ENCODE peak calls at places on chromosomes 16 and 17, in nine cellular contexts. P is fibroblast of villous mesenchyme, E is heart right ventricle, C is lower leg skin, G is HL-60, Y is IMR-90, J is A549, V is tibial nerve, Q is cardiac muscle cell. U is an unnamed sample.

GRCh38 chr16:49528035-49528434 is 154.4 kb downstream of the C16orf78 start:
- DNase-seq in P (no peak), E (no peak), C (no peak), G (no peak), Y (no peak), J (no peak), V (no peak), Q (peak), U (no peak)

GRCh38 chr17:19718613-19719364 is 2.4 kb upstream of the SLC47A2 start:
- DNase-seq in P (no peak), E (no peak), C (no peak), G (no peak), Y (no peak), J (no peak), V (no peak), Q (no peak), U (no peak)

GRCh38 chr16:85718682-85719081 is 29.9 kb upstream of the GINS2 start:
- DNase-seq in P (no peak), E (no peak), C (no peak), G (no peak), Y (no peak), J (peak), V (no peak), Q (peak), U (no peak)

GRCh38 chr16:3089717-3090592 is 9.1 kb downstream of the ZSCAN10 start:
- DNase-seq in P (no peak), E (no peak), C (no peak), G (no peak), Y (no peak), J (no peak), V (no peak), Q (no peak), U (no peak)

GRCh38 chr16:886802-887731 is 83.7 kb downstream of the LMF1 start:
- DNase-seq in P (no peak), E (no peak), C (no peak), G (no peak), Y (no peak), J (no peak), V (no peak), Q (peak), U (no peak)

GRCh38 chr16:85641776-85642176 is 28.7 kb downstream of the GSE1 start:
- DNase-seq in P (no peak), E (peak), C (no peak), G (no peak), Y (no peak), J (no peak), V (no peak), Q (no peak), U (no peak)

GRCh38 chr16:130533-131173 is 7.8 kb downstream of the NPRL3 start:
- DNase-seq in P (no peak), E (no peak), C (no peak), G (no peak), Y (no peak), J (no peak), V (no peak), Q (no peak), U (no peak)

GRCh38 chr16:81560979-81561657 is 116.5 kb downstream of the CMIP start:
- DNase-seq in P (peak), E (no peak), C (no peak), G (no peak), Y (peak), J (no peak), V (no peak), Q (no peak), U (no peak)

GRCh38 chr16:86134802-86135461 is 236.0 kb downstream of the IRF8 start:
- DNase-seq in P (peak), E (no peak), C (no peak), G (no peak), Y (peak), J (no peak), V (no peak), Q (peak), U (no peak)

GRCh38 chr17:27239046-27239445 is 54.9 kb upstream of the WSB1 start:
- DNase-seq in P (no peak), E (no peak), C (no peak), G (no peak), Y (no peak), J (no peak), V (no peak), Q (no peak), U (no peak)

GRCh38 chr17:6545291-6545690 is 11.1 kb downstream of the PITPNM3 start:
- DNase-seq in P (no peak), E (no peak), C (no peak), G (no peak), Y (no peak), J (no peak), V (no peak), Q (no peak), U (no peak)

GRCh38 chr17:68661265-68662036 is 60.3 kb upstream of the FAM20A start:
- DNase-seq in P (no peak), E (no peak), C (no peak), G (no peak), Y (no peak), J (no peak), V (no peak), Q (no peak), U (no peak)

GRCh38 chr16:76483510-76483909 is 206.3 kb downstream of the CNTNAP4 start:
- DNase-seq in P (no peak), E (no peak), C (no peak), G (no peak), Y (no peak), J (no peak), V (no peak), Q (no peak), U (no peak)

GRCh38 chr17:82238562-82239201 is 9.8 kb downstream of the SLC16A3 start:
- DNase-seq in P (peak), E (peak), C (peak), G (peak), Y (peak), J (no peak), V (peak), Q (no peak), U (no peak)

GRCh38 chr16:20901441-20902112 is 1.0 kb downstream of the LYRM1 start:
- DNase-seq in P (peak), E (peak), C (peak), G (no peak), Y (peak), J (peak), V (peak), Q (peak), U (no peak)

GRCh38 chr17:65559483-65559801 is 2.0 kb downstream of the AXIN2 start:
- DNase-seq in P (no peak), E (no peak), C (no peak), G (no peak), Y (no peak), J (no peak), V (no peak), Q (no peak), U (no peak)

GRCh38 chr17:53058031-53058430 is 764.7 kb upstream of the KIF2B start:
- DNase-seq in P (no peak), E (no peak), C (no peak), G (no peak), Y (no peak), J (no peak), V (no peak), Q (no peak), U (no peak)

GRCh38 chr17:12118617-12119016 is 97.9 kb downstream of the MAP2K4 start:
- DNase-seq in P (no peak), E (no peak), C (no peak), G (no peak), Y (peak), J (no peak), V (no peak), Q (no peak), U (no peak)

GRCh38 chr16:60811657-60812056 is 1224.6 kb downstream of the CDH8 start:
- DNase-seq in P (no peak), E (no peak), C (no peak), G (no peak), Y (no peak), J (no peak), V (no peak), Q (no peak), U (no peak)

GRCh38 chr17:64504769-64505319 is 1.2 kb downstream of the DDX5 start:
- DNase-seq in P (peak), E (peak), C (no peak), G (peak), Y (peak), J (no peak), V (no peak), Q (no peak), U (no peak)

GRCh38 chr17:50677851-50678375 is 29.8 kb downstream of the ANKRD40 start:
- DNase-seq in P (no peak), E (no peak), C (no peak), G (no peak), Y (no peak), J (no peak), V (no peak), Q (no peak), U (no peak)

GRCh38 chr17:48520631-48521045 is 10.2 kb downstream of the HOXB1 start:
- DNase-seq in P (no peak), E (no peak), C (no peak), G (no peak), Y (peak), J (no peak), V (no peak), Q (no peak), U (no peak)

GRCh38 chr16:26348095-26348494 is 656.3 kb downstream of the HS3ST4 start:
- DNase-seq in P (no peak), E (no peak), C (no peak), G (no peak), Y (no peak), J (no peak), V (no peak), Q (no peak), U (no peak)

GRCh38 chr16:77002644-77003043 is 188.3 kb upstream of the MON1B start:
- DNase-seq in P (no peak), E (no peak), C (no peak), G (no peak), Y (no peak), J (no peak), V (no peak), Q (no peak), U (no peak)

GRCh38 chr17:1446201-1446600 is 9.8 kb downstream of the CRK start:
- DNase-seq in P (no peak), E (no peak), C (no peak), G (no peak), Y (no peak), J (no peak), V (no peak), Q (no peak), U (no peak)

GRCh38 chr17:56699186-56699895 is 105.8 kb downstream of the NOG start:
- DNase-seq in P (peak), E (peak), C (peak), G (no peak), Y (peak), J (peak), V (no peak), Q (peak), U (peak)

GRCh38 chr17:81422776-81423697 is 27.8 kb downstream of the BAHCC1 start:
- DNase-seq in P (peak), E (peak), C (peak), G (no peak), Y (peak), J (peak), V (no peak), Q (peak), U (peak)

GRCh38 chr16:73054732-73055481 is 7.0 kb upstream of the ZFHX3 start:
- DNase-seq in P (peak), E (no peak), C (no peak), G (no peak), Y (peak), J (no peak), V (no peak), Q (no peak), U (no peak)

GRCh38 chr16:53043462-53043861 is 9.2 kb downstream of the CHD9NB start:
- DNase-seq in P (no peak), E (peak), C (no peak), G (no peak), Y (no peak), J (no peak), V (no peak), Q (no peak), U (no peak)
- H3K4me3 ChIP-seq in P (no peak), E (no peak), C (no peak), G (no peak), Y (no peak), J (no peak), V (no peak), Q (no peak), U (no peak)

GRCh38 chr17:78184868-78185267 is 2.0 kb downstream of the TK1 start:
- DNase-seq in P (no peak), E (no peak), C (no peak), G (no peak), Y (no peak), J (no peak), V (no peak), Q (no peak), U (no peak)
- H3K4me3 ChIP-seq in P (no peak), E (no peak), C (no peak), G (no peak), Y (no peak), J (no peak), V (no peak), Q (no peak), U (no peak)

DNA sequence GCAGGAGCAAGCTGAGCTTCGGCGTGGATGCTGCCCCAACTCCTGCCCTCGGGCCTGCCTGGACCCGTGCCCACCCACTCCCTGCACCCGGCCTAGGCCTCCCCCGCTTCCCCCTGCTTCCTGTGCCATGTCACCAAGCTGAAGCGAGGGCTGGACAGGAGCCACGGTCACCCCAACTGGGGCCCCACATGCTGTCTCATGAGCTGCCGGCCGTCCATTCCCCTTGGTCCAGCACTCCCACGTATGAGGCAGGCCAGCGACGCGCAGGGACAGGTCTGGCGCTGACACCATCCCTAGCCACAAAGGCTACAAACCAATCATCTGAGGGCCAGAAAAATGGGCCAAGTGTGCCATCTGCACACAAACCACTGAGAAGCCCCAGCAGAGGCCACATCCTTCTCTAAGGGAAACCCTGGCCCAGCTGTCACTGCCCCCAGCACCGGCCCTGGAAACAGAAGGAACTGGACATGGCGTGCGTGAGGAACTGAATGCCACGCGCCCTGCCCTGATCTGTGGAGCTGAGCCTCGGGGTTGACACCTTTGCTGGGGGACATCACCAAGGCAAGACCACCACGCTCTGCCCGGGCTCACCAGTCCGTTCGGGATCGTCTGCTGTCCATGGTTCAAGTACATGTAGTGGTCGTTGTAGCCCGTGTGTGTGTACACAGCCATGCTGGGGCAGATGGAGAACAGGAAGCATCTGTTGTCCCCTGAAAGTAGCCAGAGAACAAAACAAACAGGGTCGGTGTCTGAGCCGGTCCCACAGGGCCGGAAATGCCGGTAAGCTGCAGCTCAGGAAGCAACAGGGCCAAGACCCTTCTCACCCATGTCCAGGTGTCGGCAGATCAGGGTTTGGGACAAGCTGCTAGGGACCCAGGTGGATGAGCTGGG is 22.2 kb downstream of the MEAK7 start:
- DNase-seq in P (no peak), E (no peak), C (no peak), G (no peak), Y (no peak), J (no peak), V (no peak), Q (no peak), U (no peak)
- H3K4me3 ChIP-seq in P (no peak), E (no peak), C (no peak), G (no peak), Y (no peak), J (no peak), V (no peak), Q (no peak), U (no peak)

GRCh38 chr16:5448798-5449197 is 351.2 kb upstream of the EEF2KMT start:
- DNase-seq in P (no peak), E (no peak), C (no peak), G (no peak), Y (no peak), J (no peak), V (no peak), Q (no peak), U (no peak)

GRCh38 chr16:5447734-5448133 is 350.1 kb upstream of the EEF2KMT start:
- DNase-seq in P (no peak), E (no peak), C (no peak), G (no peak), Y (no peak), J (no peak), V (no peak), Q (no peak), U (no peak)

GRCh38 chr16:5449901-5450300 is 352.3 kb upstream of the EEF2KMT start:
- DNase-seq in P (no peak), E (no peak), C (no peak), G (no peak), Y (no peak), J (no peak), V (no peak), Q (no peak), U (no peak)

GRCh38 chr16:5451641-5452040 is 354.0 kb upstream of the EEF2KMT start:
- DNase-seq in P (no peak), E (no peak), C (no peak), G (no peak), Y (no peak), J (no peak), V (no peak), Q (no peak), U (no peak)

GRCh38 chr16:5450435-5451104 is 353.0 kb upstream of the EEF2KMT start:
- DNase-seq in P (no peak), E (no peak), C (no peak), G (no peak), Y (no peak), J (no peak), V (no peak), Q (no peak), U (no peak)
- H3K4me3 ChIP-seq in P (no peak), E (no peak), C (no peak), G (no peak), Y (no peak), J (no peak), V (no peak), Q (no peak), U (no peak)